ENCODE peak calls at places on chromosomes 6 and 20, in ten cellular contexts. F is CD8-positive, alpha-beta memory T cell; O is AG08395; U is mesothelial cell of epicardium; J is HuH-7; D is chondrocyte; C is KG1; H is SK-N-SH; I is fibroblast of lung; P is hypothalamus. X is an unnamed sample.
A peak's percentile ranks its signal among the peaks of the same experiment; 100 is the strongest.

GRCh38 chr6:56314683-56315523 is 67.5 kb upstream of the COL21A1 start:
- DNase-seq in J (peak; percentile 6), U (no peak), O (peak; percentile 58), C (peak; percentile 5), H (peak; percentile 26), P (no peak), D (no peak), F (no peak), I (peak; percentile 38), X (no peak)

GRCh38 chr6:148616811-148617210 is 130.0 kb upstream of the UST start:
- DNase-seq in H (no peak), P (no peak), I (no peak), F (no peak), D (no peak), C (no peak), O (no peak), J (no peak), U (no peak), X (no peak)

GRCh38 chr20:58839474-58839874 is 11.2 kb downstream of the GNAS-AS1 start:
- DNase-seq in P (no peak), I (peak; percentile 47), F (no peak), U (no peak), D (no peak), O (peak; percentile 19), C (no peak), J (no peak), H (peak; percentile 85), X (no peak)

GRCh38 chr6:140156131-140156530 is 781.7 kb upstream of the CITED2 start:
- DNase-seq in D (no peak), I (peak; percentile 43), J (no peak), O (no peak), H (no peak), C (no peak), F (no peak), U (no peak), P (no peak), X (no peak)

GRCh38 chr20:40711078-40711477 is 22.0 kb upstream of the MAFB start:
- DNase-seq in I (no peak), H (no peak), D (no peak), J (no peak), O (no peak), P (no peak), F (no peak), C (no peak), U (no peak), X (no peak)

GRCh38 chr6:31617010-31617409 is 2.0 kb downstream of the AIF1 start:
- DNase-seq in C (no peak), J (no peak), O (no peak), D (no peak), P (no peak), I (no peak), H (no peak), F (no peak), U (no peak), X (no peak)

GRCh38 chr20:58647162-58647813 is 3.8 kb upstream of the STX16 start:
- DNase-seq in I (no peak), J (peak; percentile 43), H (peak; percentile 55), C (no peak), F (no peak), U (no peak), P (no peak), O (no peak), D (no peak), X (no peak)

GRCh38 chr6:115016593-115016992 is 673.8 kb upstream of the HS3ST5 start:
- DNase-seq in J (no peak), I (no peak), C (no peak), F (no peak), U (no peak), H (no peak), O (no peak), D (no peak), P (no peak), X (no peak)

GRCh38 chr6:169646906-169647567 is 54.8 kb downstream of the WDR27 start:
- DNase-seq in U (no peak), P (no peak), I (no peak), J (no peak), H (no peak), F (no peak), C (no peak), D (no peak), O (no peak), X (no peak)

GRCh38 chr6:226516-227073 is 65.7 kb upstream of the DUSP22 start:
- DNase-seq in U (no peak), H (no peak), P (no peak), J (no peak), F (no peak), O (no peak), C (no peak), I (no peak), D (peak; percentile 30), X (no peak)

GRCh38 chr20:62370115-62370806 is 3.1 kb upstream of the LAMA5 start:
- DNase-seq in U (no peak), D (no peak), H (no peak), I (peak; percentile 87), C (no peak), P (no peak), F (no peak), O (peak; percentile 87), J (no peak), X (no peak)

GRCh38 chr6:162056745-162057144 is 670.8 kb downstream of the PRKN start:
- DNase-seq in I (peak; percentile 71), J (peak; percentile 13), U (no peak), F (no peak), D (no peak), C (no peak), H (no peak), O (peak; percentile 60), P (no peak), X (no peak)

GRCh38 chr6:71510057-71510713 is 221.6 kb downstream of the OGFRL1 start:
- DNase-seq in J (no peak), H (no peak), P (no peak), O (peak; percentile 77), D (no peak), U (no peak), F (no peak), C (no peak), I (peak; percentile 77), X (peak; percentile 45)

GRCh38 chr6:113060664-113061063 is 713.5 kb downstream of the RFPL4B start:
- DNase-seq in D (no peak), H (no peak), I (no peak), O (no peak), P (no peak), C (no peak), J (no peak), U (no peak), F (no peak), X (no peak)

GRCh38 chr6:165925474-165926156 is 242.0 kb downstream of the TBXT start:
- DNase-seq in J (no peak), C (no peak), H (no peak), I (peak; percentile 19), U (no peak), D (no peak), P (no peak), O (no peak), F (no peak), X (no peak)

GRCh38 chr6:30882764-30883475 is 1.4 kb upstream of the DDR1 start:
- DNase-seq in J (no peak), I (no peak), D (no peak), P (no peak), F (no peak), O (no peak), C (no peak), H (peak; percentile 33), U (peak; percentile 58), X (no peak)

GRCh38 chr6:167770291-167770955 is 56.3 kb upstream of the AFDN start:
- DNase-seq in C (no peak), D (peak; percentile 65), H (no peak), I (no peak), U (no peak), O (no peak), J (no peak), P (no peak), F (no peak), X (no peak)

GRCh38 chr20:58571341-58571941 is 56.2 kb upstream of the APCDD1L start:
- DNase-seq in P (no peak), H (no peak), I (no peak), D (no peak), F (no peak), C (no peak), J (no peak), U (no peak), O (no peak), X (no peak)

X was measured in C1 segment of cervical spinal cord.